ENCODE peak calls at places on chromosome 4, in seven cellular contexts. V is H1, T is H9, G is mesenchymal stem cell, X is neuronal stem cell, Z is IMR-90, U is mesendoderm. C is an unnamed sample.

GRCh38 chr4:106695846-106696245 is 327.3 kb upstream of the GIMD1 start:
- DNase-seq in V (no peak), G (no peak), T (no peak), Z (no peak), U (no peak), X (no peak), C (no peak)

GRCh38 chr4:168717852-168718251 is 221.0 kb downstream of the PALLD start:
- DNase-seq in G (no peak), X (no peak), V (no peak), T (no peak), U (no peak), Z (peak), C (no peak)

GRCh38 chr4:2159931-2160330 is 82.0 kb downstream of the HAUS3 start:
- DNase-seq in G (peak), X (no peak), V (no peak), Z (peak), T (no peak), U (peak), C (peak)

GRCh38 chr4:65592089-65592488 is 78.2 kb downstream of the EPHA5 start:
- DNase-seq in G (no peak), V (no peak), U (peak), T (peak), Z (no peak), X (no peak), C (no peak)

GRCh38 chr4:53562409-53562808 is 28.9 kb downstream of the LNX1 start:
- DNase-seq in Z (no peak), G (peak), T (no peak), X (no peak), U (no peak), V (no peak), C (no peak)

GRCh38 chr4:164780839-164781238 is 26.9 kb downstream of the SMIM31 start:
- DNase-seq in X (no peak), U (no peak), T (no peak), V (no peak), G (no peak), Z (no peak), C (no peak)

GRCh38 chr4:157804986-157805385 is 367.8 kb downstream of the GASK1B start:
- DNase-seq in T (no peak), V (no peak), X (no peak), G (no peak), U (peak), Z (no peak), C (no peak)

GRCh38 chr4:179307297-179308136 is 1865.3 kb upstream of the AGA start:
- DNase-seq in U (peak), T (peak), G (peak), V (peak), Z (peak), X (peak), C (peak)

GRCh38 chr4:38673109-38673978 is 9.3 kb downstream of the KLF3 start:
- DNase-seq in G (no peak), V (no peak), Z (no peak), X (no peak), U (no peak), T (peak), C (no peak)

GRCh38 chr4:47217884-47218283 is 186.5 kb downstream of the GABRB1 start:
- DNase-seq in U (no peak), T (no peak), X (no peak), Z (no peak), G (peak), V (no peak), C (no peak)

GRCh38 chr4:164169591-164169990 is 584.3 kb upstream of the SMIM31 start:
- DNase-seq in T (no peak), V (no peak), Z (peak), X (no peak), U (no peak), G (peak), C (no peak)

GRCh38 chr4:67483868-67484602 is 61.3 kb downstream of the CENPC start:
- DNase-seq in T (peak), Z (peak), V (no peak), G (peak), U (peak), X (no peak), C (no peak)

GRCh38 chr4:164931551-164932324 is 45.7 kb downstream of the TRIM61 start:
- DNase-seq in Z (no peak), X (no peak), U (peak), T (no peak), G (no peak), V (no peak), C (peak)

GRCh38 chr4:146943691-146944375 is 1.8 kb downstream of the TTC29 start:
- DNase-seq in U (peak), Z (no peak), G (peak), V (no peak), X (no peak), T (peak), C (no peak)

GRCh38 chr4:15753786-15754185 is 24.3 kb upstream of the CD38 start:
- DNase-seq in V (no peak), U (no peak), Z (peak), T (no peak), X (no peak), G (peak), C (no peak)

GRCh38 chr4:40630335-40631021 is 814 bp upstream of the RBM47 start:
- DNase-seq in Z (no peak), X (no peak), V (peak), T (peak), G (no peak), U (peak), C (peak)

GRCh38 chr4:73533515-73534422 is 52.2 kb downstream of the AFM start:
- DNase-seq in V (no peak), X (no peak), U (no peak), G (no peak), T (no peak), Z (no peak), C (no peak)

DNA sequence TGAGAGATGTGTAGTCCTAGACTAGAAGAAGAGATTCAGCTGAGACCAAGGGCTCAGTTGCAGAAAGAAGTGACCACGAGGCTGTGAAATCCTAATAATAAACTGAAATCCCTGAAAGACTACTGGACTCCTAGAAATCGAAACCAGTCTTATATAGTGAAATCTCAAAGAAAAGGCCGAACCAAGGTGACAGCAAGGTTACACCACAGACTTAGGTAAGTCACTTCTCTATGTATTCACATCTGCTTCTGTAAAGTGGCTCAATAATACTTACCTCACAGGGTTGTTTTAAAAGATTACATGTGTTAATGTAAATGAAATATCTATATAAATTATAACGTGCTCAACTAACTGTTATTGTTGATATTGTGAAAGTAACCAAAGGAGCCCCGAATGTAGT is 60.3 kb downstream of the ARSJ start:
- DNase-seq in G (peak), V (no peak), U (no peak), Z (no peak), T (no peak), X (no peak), C (no peak)
- H2BK5ac ChIP-seq in G (no peak), V (peak), U (no peak), Z (peak), T (no peak), X (no peak), C (no peak)

GRCh38 chr4:189092596-189092995 is 848.1 kb upstream of the FRG1 start:
- DNase-seq in T (no peak), G (peak), V (no peak), U (peak), X (no peak), Z (peak), C (no peak)
- H3K9ac ChIP-seq in T (no peak), G (no peak), V (no peak), U (no peak), X (no peak), Z (no peak), C (no peak)

DNA sequence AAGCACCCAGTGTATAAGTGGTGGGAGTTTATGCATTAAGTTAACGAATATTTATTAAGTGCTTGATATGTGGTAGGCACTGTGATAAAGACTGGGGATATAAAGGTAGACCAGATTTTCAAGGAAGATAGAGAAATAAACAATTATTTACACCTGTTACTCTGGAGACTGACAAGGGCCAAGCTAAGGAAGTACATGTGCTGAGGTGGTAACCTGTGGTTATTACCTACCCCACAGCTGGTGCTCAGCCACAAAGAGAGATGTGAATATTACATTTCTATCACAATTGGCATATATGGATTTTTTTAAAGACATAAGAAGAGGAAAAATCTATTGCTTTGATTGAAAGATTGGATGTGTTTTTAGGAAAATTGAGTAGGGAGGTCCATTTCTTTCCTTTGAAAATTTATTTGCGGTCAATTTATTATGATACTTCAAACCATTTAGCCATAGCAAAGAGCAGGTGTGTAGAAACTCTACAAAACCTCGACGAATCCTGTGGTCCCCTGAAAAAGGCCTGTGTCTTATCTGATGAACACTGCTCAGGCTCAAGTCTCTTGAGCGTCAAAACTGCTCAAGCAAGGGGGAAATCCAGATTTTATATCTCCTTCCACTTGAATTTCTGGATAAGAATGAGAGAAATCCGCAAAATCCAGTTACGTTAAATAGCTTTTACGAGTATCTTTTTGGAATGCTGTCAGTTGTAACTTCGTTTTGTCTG is 217.7 kb upstream of the HAND2 start:
- DNase-seq in Z (no peak), V (no peak), T (no peak), U (no peak), G (no peak), X (no peak), C (no peak)
- H2BK5ac ChIP-seq in Z (no peak), V (no peak), T (no peak), U (no peak), G (no peak), X (no peak), C (no peak)

GRCh38 chr4:22988526-22988925 is 295.8 kb downstream of the GBA3 start:
- DNase-seq in G (no peak), U (no peak), T (no peak), Z (no peak), V (no peak), X (no peak), C (no peak)
- H3K9ac ChIP-seq in G (no peak), U (no peak), T (no peak), Z (no peak), V (no peak), X (no peak), C (no peak)

GRCh38 chr4:89752932-89753598 is 83.9 kb downstream of the SNCA start:
- DNase-seq in X (no peak), T (no peak), V (no peak), U (peak), G (peak), Z (peak), C (no peak)
- H2BK5ac ChIP-seq in X (no peak), T (no peak), V (no peak), U (no peak), G (peak), Z (peak), C (no peak)

GRCh38 chr4:55123791-55124190 is 1.6 kb downstream of the KDR start:
- DNase-seq in Z (no peak), T (no peak), V (no peak), X (no peak), G (no peak), U (peak), C (no peak)

GRCh38 chr4:55127053-55127452 is 1.7 kb upstream of the KDR start:
- DNase-seq in U (no peak), V (no peak), Z (no peak), X (no peak), G (no peak), T (no peak), C (no peak)

GRCh38 chr4:55124337-55125076 is 888 bp downstream of the KDR start:
- DNase-seq in U (peak), T (peak), G (peak), X (peak), Z (no peak), V (peak), C (no peak)

GRCh38 chr4:55125763-55126541 is 557 bp upstream of the KDR start:
- DNase-seq in U (peak), G (peak), T (peak), X (no peak), V (peak), Z (no peak), C (no peak)

DNA sequence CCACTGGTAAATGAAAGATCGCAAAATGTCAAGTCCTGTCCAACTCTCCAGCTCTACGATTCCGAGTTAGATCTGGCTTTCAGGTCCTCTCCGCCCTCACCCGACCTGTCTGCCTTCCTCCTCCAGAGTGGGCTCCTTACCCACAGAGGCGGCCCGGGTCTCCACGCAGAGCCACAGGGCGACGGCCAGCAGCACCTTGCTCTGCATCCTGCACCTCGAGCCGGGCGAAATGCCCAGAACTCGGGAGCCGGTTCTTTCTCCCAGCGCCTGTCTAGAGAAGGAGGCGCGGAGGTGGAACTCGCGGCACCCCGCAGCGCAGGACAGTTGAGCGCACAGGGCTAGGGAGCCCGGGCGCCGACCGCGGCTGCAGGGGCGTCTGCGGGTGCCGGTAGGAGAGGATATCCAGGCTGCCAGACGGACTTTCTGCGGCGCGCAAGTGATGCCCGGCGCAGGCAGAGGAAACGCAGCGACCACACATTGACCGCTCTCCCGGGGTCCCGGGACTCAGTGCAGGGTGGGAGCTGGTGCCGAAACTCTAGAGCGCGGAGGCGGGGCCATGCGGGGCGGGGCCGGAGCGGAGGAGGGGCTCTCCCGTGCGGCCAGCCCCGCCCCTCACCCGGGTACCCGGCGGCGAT is at the start of gene KDR:
- DNase-seq in Z (no peak), U (peak), G (peak), X (peak), V (peak), T (peak), C (no peak)
- H3K9ac ChIP-seq in Z (no peak), U (peak), G (no peak), X (peak), V (peak), T (peak), C (no peak)

GRCh38 chr4:6806924-6807676 is 24.6 kb downstream of the KIAA0232 start:
- DNase-seq in G (peak), U (no peak), Z (peak), T (no peak), V (no peak), X (no peak), C (no peak)
- H2BK5ac ChIP-seq in G (no peak), U (no peak), Z (peak), T (no peak), V (no peak), X (no peak), C (no peak)